ENCODE peak calls at places on chromosome 22, in ten cellular contexts. W is adipocyte; D is stimulated activated CD8-positive, alpha-beta memory T cell treated with anti-CD3 and anti-CD28 coated beads, Interleukin-15, amount 100 ng/mL, for 1 hour; R is HTR-8/SVneo; H is NCI-H82; V is iPS DF 19.7; K is Right ventricle myocardium superior; O is memory B cell; X is thoracic aorta; E is nephron progenitor cell. M is an unnamed sample.

GRCh38 chr22:39943366-39943765 is 16.8 kb upstream of the TMA7B start:
- DNase-seq in W (no peak), D (no peak), R (no peak), H (peak; percentile 71), V (no peak), K (no peak), O (no peak), X (no peak), E (peak; percentile 41), M (no peak)

GRCh38 chr22:22767876-22768602 is 119.6 kb upstream of the IGLL5 start:
- DNase-seq in W (no peak), D (no peak), R (no peak), H (no peak), V (no peak), K (no peak), O (no peak), X (no peak), E (no peak), M (no peak)

GRCh38 chr22:22955276-22955798 is 67.7 kb downstream of the IGLL5 start:
- DNase-seq in W (no peak), D (no peak), R (no peak), H (no peak), V (no peak), K (no peak), O (no peak), X (no peak), E (no peak), M (no peak)

GRCh38 chr22:26592368-26593015 is 2.6 kb upstream of the TPST2 start:
- DNase-seq in W (no peak), D (no peak), R (no peak), H (no peak), V (no peak), K (no peak), O (no peak), X (no peak), E (no peak), M (no peak)

GRCh38 chr22:37148031-37148651 is 1.6 kb downstream of the IL2RB start:
- DNase-seq in W (no peak), D (no peak), R (no peak), H (no peak), V (no peak), K (peak; percentile 21), O (no peak), X (no peak), E (no peak), M (no peak)

GRCh38 chr22:46574438-46574992 is 37.1 kb upstream of the CELSR1 start:
- DNase-seq in W (no peak), D (no peak), R (no peak), H (no peak), V (no peak), K (peak; percentile 28), O (no peak), X (no peak), E (no peak), M (no peak)

GRCh38 chr22:47043835-47044721 is 281.6 kb downstream of the TBC1D22A start:
- DNase-seq in W (no peak), D (no peak), R (peak; percentile 53), H (no peak), V (no peak), K (peak; percentile 30), O (no peak), X (no peak), E (no peak), M (peak; percentile 54)

GRCh38 chr22:42648368-42649260 is 578 bp downstream of the CYB5R3 start:
- DNase-seq in W (peak; percentile 81), D (peak; percentile 2), R (no peak), H (peak; percentile 55), V (no peak), K (peak; percentile 78), O (no peak), X (no peak), E (no peak), M (no peak)

GRCh38 chr22:44426981-44427380 is 71.1 kb downstream of the RTL6 start:
- DNase-seq in W (no peak), D (no peak), R (no peak), H (no peak), V (no peak), K (no peak), O (no peak), X (no peak), E (no peak), M (no peak)

GRCh38 chr22:42493393-42493792 is 26.2 kb downstream of the RRP7A start:
- DNase-seq in W (no peak), D (no peak), R (no peak), H (no peak), V (no peak), K (no peak), O (no peak), X (no peak), E (no peak), M (no peak)

GRCh38 chr22:32649515-32650200 is 151.8 kb upstream of the TIMP3 start:
- DNase-seq in W (no peak), D (no peak), R (peak; percentile 22), H (no peak), V (no peak), K (no peak), O (no peak), X (peak; percentile 16), E (no peak), M (no peak)

GRCh38 chr22:41725510-41726110 is 26.3 kb downstream of the MEI1 start:
- DNase-seq in W (no peak), D (no peak), R (peak; percentile 50), H (no peak), V (no peak), K (no peak), O (no peak), X (no peak), E (no peak), M (no peak)

GRCh38 chr22:30239421-30240405 is 6.8 kb downstream of the LIF start:
- DNase-seq in W (no peak), D (no peak), R (no peak), H (no peak), V (no peak), K (no peak), O (no peak), X (no peak), E (no peak), M (no peak)

GRCh38 chr22:44952863-44953790 is 56.7 kb downstream of the PHF21B start:
- DNase-seq in W (no peak), D (no peak), R (no peak), H (no peak), V (no peak), K (no peak), O (no peak), X (no peak), E (no peak), M (no peak)

GRCh38 chr22:20979243-20979809 is 2.8 kb upstream of the LZTR1 start:
- DNase-seq in W (peak; percentile 66), D (no peak), R (no peak), H (peak; percentile 47), V (peak; percentile 91), K (peak; percentile 77), O (no peak), X (no peak), E (peak; percentile 69), M (no peak)

GRCh38 chr22:28799125-28799833 is 1.1 kb downstream of the XBP1 start:
- DNase-seq in W (peak; percentile 95), D (no peak), R (peak; percentile 40), H (peak; percentile 60), V (no peak), K (no peak), O (no peak), X (peak; percentile 31), E (no peak), M (peak; percentile 42)

GRCh38 chr22:27212617-27213177 is 555.3 kb downstream of the MIAT start:
- DNase-seq in W (peak; percentile 98), D (no peak), R (peak; percentile 63), H (peak; percentile 42), V (no peak), K (peak; percentile 54), O (no peak), X (peak; percentile 79), E (peak; percentile 52), M (no peak)

GRCh38 chr22:29260031-29260560 is 7.7 kb downstream of the RHBDD3 start:
- DNase-seq in W (no peak), D (no peak), R (no peak), H (no peak), V (no peak), K (no peak), O (no peak), X (no peak), E (no peak), M (peak; percentile 37)

GRCh38 chr22:49946612-49947295 is 13.8 kb upstream of the PIM3 start:
- DNase-seq in W (no peak), D (no peak), R (no peak), H (no peak), V (no peak), K (no peak), O (no peak), X (no peak), E (no peak), M (no peak)

GRCh38 chr22:37803195-37803635 is 4.5 kb upstream of the GCAT start:
- DNase-seq in W (no peak), D (no peak), R (no peak), H (peak; percentile 85), V (no peak), K (no peak), O (no peak), X (no peak), E (peak; percentile 31), M (no peak)

GRCh38 chr22:28442951-28443876 is 236.4 kb downstream of the TTC28 start:
- DNase-seq in W (peak; percentile 83), D (no peak), R (peak; percentile 46), H (peak; percentile 66), V (peak; percentile 47), K (peak; percentile 76), O (no peak), X (peak; percentile 13), E (peak; percentile 45), M (peak; percentile 55)

GRCh38 chr22:23828800-23829680 is 9.8 kb downstream of the DERL3 start:
- DNase-seq in W (no peak), D (no peak), R (no peak), H (no peak), V (no peak), K (peak; percentile 71), O (no peak), X (no peak), E (no peak), M (peak; percentile 16)

GRCh38 chr22:42868751-42869251 is 11.7 kb upstream of the ARFGAP3 start:
- DNase-seq in W (no peak), D (no peak), R (no peak), H (no peak), V (no peak), K (peak; percentile 74), O (no peak), X (no peak), E (no peak), M (peak; percentile 42)

GRCh38 chr22:35842954-35843353 is 125.3 kb downstream of the APOL5 start:
- DNase-seq in W (peak; percentile 51), D (no peak), R (peak; percentile 38), H (peak; percentile 51), V (no peak), K (no peak), O (no peak), X (no peak), E (peak; percentile 20), M (peak; percentile 49)

GRCh38 chr22:50162391-50162956 is 8.1 kb upstream of the PANX2 start:
- DNase-seq in W (no peak), D (no peak), R (no peak), H (no peak), V (no peak), K (no peak), O (no peak), X (no peak), E (no peak), M (no peak)

GRCh38 chr22:49776891-49777290 is 50.8 kb downstream of the BRD1 start:
- DNase-seq in W (no peak), D (no peak), R (no peak), H (no peak), V (no peak), K (no peak), O (no peak), X (no peak), E (no peak), M (no peak)

GRCh38 chr22:27063381-27063780 is 406.0 kb downstream of the MIAT start:
- DNase-seq in W (no peak), D (no peak), R (no peak), H (no peak), V (no peak), K (no peak), O (no peak), X (no peak), E (no peak), M (no peak)

M was measured in D341Med.